ENCODE peak calls at places on chromosomes 12 and 14, in five cellular contexts. E, R, Y, F and H are unnamed samples.
A peak's percentile ranks its signal among the peaks of the same experiment; 100 is the strongest.

GRCh38 chr14:70585221-70585620 is 15.2 kb downstream of the MED6 start:
- DNase-seq in R (no peak), Y (peak; percentile 41), F (no peak), E (peak; percentile 13), H (no peak)

GRCh38 chr14:94462219-94462551 is 9.6 kb upstream of the SERPINA11 start:
- DNase-seq in F (no peak), Y (no peak), R (no peak), E (no peak), H (no peak)

GRCh38 chr14:61476737-61477410 is 155.5 kb downstream of the PRKCH start:
- DNase-seq in R (peak; percentile 97), F (peak; percentile 84), E (no peak), Y (peak; percentile 61), H (peak; percentile 55)

GRCh38 chr12:119940881-119941280 is 48.2 kb upstream of the BICDL1 start:
- DNase-seq in F (no peak), R (peak; percentile 63), Y (no peak), E (peak; percentile 37), H (peak; percentile 94)

GRCh38 chr14:58701576-58701975 is 63.8 kb downstream of the DACT1 start:
- DNase-seq in Y (no peak), R (no peak), F (no peak), E (no peak), H (no peak)

GRCh38 chr14:68896132-68896531 is 83.0 kb downstream of the ACTN1 start:
- DNase-seq in Y (no peak), R (peak; percentile 28), E (peak; percentile 59), F (no peak), H (no peak)

GRCh38 chr14:35814371-35815005 is 5.4 kb upstream of the RALGAPA1 start:
- DNase-seq in F (peak; percentile 88), Y (peak; percentile 88), E (peak; percentile 39), R (peak; percentile 48), H (no peak)

GRCh38 chr14:101006008-101006407 is 102.5 kb upstream of the RTL1 start:
- DNase-seq in R (no peak), F (no peak), E (no peak), Y (no peak), H (no peak)

GRCh38 chr14:69619007-69619406 is 7.6 kb downstream of the SUSD6 start:
- DNase-seq in E (no peak), F (no peak), R (no peak), Y (no peak), H (no peak)

GRCh38 chr12:76942276-76942675 is 63.5 kb upstream of the CSRP2 start:
- DNase-seq in R (no peak), Y (no peak), E (no peak), F (no peak), H (no peak)

GRCh38 chr12:110371408-110372055 is 32.0 kb downstream of the ANAPC7 start:
- DNase-seq in E (no peak), F (no peak), Y (no peak), R (peak; percentile 17), H (no peak)

GRCh38 chr12:71610036-71610795 is 53.4 kb downstream of the ZFC3H1 start:
- DNase-seq in R (no peak), Y (no peak), E (no peak), F (no peak), H (no peak)

GRCh38 chr12:12705833-12706520 is 10.0 kb upstream of the GPR19 start:
- DNase-seq in E (no peak), Y (peak; percentile 66), R (no peak), F (peak; percentile 72), H (no peak)

GRCh38 chr12:50103767-50104321 is at the start of gene GPD1:
- DNase-seq in R (no peak), E (peak; percentile 84), F (no peak), Y (peak; percentile 55), H (no peak)

GRCh38 chr12:58529114-58529665 is 391.1 kb downstream of the LRIG3 start:
- DNase-seq in F (no peak), R (peak; percentile 72), E (no peak), Y (no peak), H (peak; percentile 36)

GRCh38 chr12:98916106-98916505 is 271.0 kb downstream of the APAF1 start:
- DNase-seq in F (no peak), E (no peak), Y (no peak), R (no peak), H (no peak)

GRCh38 chr12:24496755-24497154 is 452.1 kb downstream of the BCAT1 start:
- DNase-seq in F (no peak), E (no peak), R (peak; percentile 68), Y (no peak), H (peak; percentile 87)

GRCh38 chr12:128077211-128077916 is 189.6 kb upstream of the TMEM132C start:
- DNase-seq in Y (no peak), F (no peak), E (no peak), R (no peak), H (no peak)

GRCh38 chr14:50225067-50225973 is 6.1 kb downstream of the SOS2 start:
- DNase-seq in Y (no peak), R (peak; percentile 82), E (no peak), F (no peak), H (peak; percentile 46)

GRCh38 chr12:31568498-31568897 is 22.4 kb downstream of the DENND5B start:
- DNase-seq in Y (no peak), F (no peak), R (no peak), E (no peak), H (no peak)

GRCh38 chr12:105192624-105193225 is 43.2 kb downstream of the APPL2 start:
- DNase-seq in Y (no peak), F (no peak), E (no peak), R (no peak), H (no peak)

GRCh38 chr14:95064256-95064655 is 93.1 kb downstream of the DICER1 start:
- DNase-seq in Y (no peak), F (no peak), E (no peak), R (no peak), H (no peak)

GRCh38 chr12:43789941-43790340 is 16.2 kb downstream of the TWF1 start:
- DNase-seq in F (no peak), E (no peak), Y (no peak), R (no peak), H (peak; percentile 5)

GRCh38 chr14:104335176-104335575 is 196.8 kb downstream of the KIF26A start:
- DNase-seq in Y (no peak), R (no peak), F (no peak), E (no peak), H (no peak)